ENCODE peak calls at places on chromosomes 3 and 15, in ten cellular contexts. O is endothelial cell of umbilical vein; I is Panc1; S is ovary; L is lung; P is CD8-positive, alpha-beta T cell; C is upper lobe of right lung; H is foreskin keratinocyte; V is fibroblast of lung; W is RWPE2. Y is an unnamed sample. For H3K4me1, the result is how much of the 10 kb centered on the place peaks cover.

GRCh38 chr3:97952872-97953271 is 19.4 kb downstream of the RIOX2 start:
- DNase-seq in O (no peak), I (no peak), S (no peak), L (no peak), P (no peak), C (no peak), H (peak), V (no peak), W (no peak), Y (no peak)

GRCh38 chr3:77536038-77536775 is 496.3 kb downstream of the ROBO2 start:
- DNase-seq in O (no peak), I (no peak), S (no peak), L (no peak), P (no peak), C (no peak), H (peak), V (no peak), W (no peak), Y (no peak)

GRCh38 chr3:14434105-14434504 is 31.7 kb downstream of the SLC6A6 start:
- DNase-seq in O (peak), I (no peak), S (no peak), L (no peak), P (no peak), C (peak), H (no peak), V (peak), W (no peak), Y (peak)

GRCh38 chr3:118984699-118985098 is 49.9 kb downstream of the IGSF11 start:
- DNase-seq in O (no peak), I (no peak), S (no peak), L (no peak), P (no peak), C (no peak), H (no peak), V (no peak), W (no peak), Y (no peak)

GRCh38 chr3:46293991-46294833 is 52.0 kb downstream of the CCR3 start:
- DNase-seq in O (no peak), I (no peak), S (no peak), L (no peak), P (no peak), C (no peak), H (no peak), V (no peak), W (no peak), Y (no peak)

GRCh38 chr3:134028486-134029255 is 1.1 kb downstream of the SLCO2A1 start:
- DNase-seq in O (peak), I (no peak), S (no peak), L (no peak), P (no peak), C (no peak), H (no peak), V (no peak), W (no peak), Y (no peak)

GRCh38 chr3:161177996-161178395 is 43.1 kb upstream of the NMD3 start:
- DNase-seq in O (no peak), I (no peak), S (no peak), L (no peak), P (no peak), C (no peak), H (no peak), V (peak), W (no peak), Y (no peak)

GRCh38 chr3:13671536-13672233 is 122.8 kb downstream of the FBLN2 start:
- DNase-seq in O (no peak), I (no peak), S (no peak), L (no peak), P (no peak), C (no peak), H (peak), V (no peak), W (no peak), Y (no peak)

GRCh38 chr3:175655366-175655765 is 796.2 kb downstream of the NAALADL2 start:
- DNase-seq in O (no peak), I (no peak), S (no peak), L (no peak), P (no peak), C (no peak), H (no peak), V (no peak), W (no peak), Y (no peak)

GRCh38 chr15:93506646-93507045 is 417.6 kb upstream of the RGMA start:
- DNase-seq in O (no peak), I (no peak), S (no peak), L (no peak), P (no peak), C (no peak), H (no peak), V (no peak), W (no peak), Y (no peak)

GRCh38 chr3:157498374-157498773 is 4.8 kb downstream of the VEPH1 start:
- DNase-seq in O (no peak), I (no peak), S (no peak), L (no peak), P (no peak), C (no peak), H (no peak), V (no peak), W (no peak), Y (no peak)

GRCh38 chr3:86595696-86596095 is 395.3 kb downstream of the VGLL3 start:
- DNase-seq in O (no peak), I (no peak), S (no peak), L (no peak), P (no peak), C (no peak), H (no peak), V (no peak), W (no peak), Y (peak)

GRCh38 chr3:53324011-53324544 is 23.3 kb downstream of the DCP1A start:
- DNase-seq in O (no peak), I (no peak), S (no peak), L (no peak), P (no peak), C (no peak), H (no peak), V (no peak), W (no peak), Y (peak)

GRCh38 chr3:26118165-26118564 is 328.3 kb downstream of the OXSM start:
- DNase-seq in O (no peak), I (no peak), S (no peak), L (no peak), P (no peak), C (no peak), H (no peak), V (no peak), W (no peak), Y (no peak)

GRCh38 chr15:65561934-65562333 is 31.7 kb downstream of the HACD3 start:
- DNase-seq in O (no peak), I (no peak), S (no peak), L (no peak), P (no peak), C (no peak), H (peak), V (no peak), W (no peak), Y (no peak)

GRCh38 chr3:196995646-196996355 is 27.2 kb upstream of the PIGZ start:
- DNase-seq in O (no peak), I (no peak), S (no peak), L (no peak), P (no peak), C (peak), H (peak), V (no peak), W (no peak), Y (peak)

GRCh38 chr3:134527037-134527436 is 41.2 kb downstream of the CEP63 start:
- DNase-seq in O (no peak), I (no peak), S (no peak), L (no peak), P (no peak), C (no peak), H (no peak), V (no peak), W (peak), Y (no peak)

GRCh38 chr3:30112904-30113484 is 493.4 kb upstream of the TGFBR2 start:
- DNase-seq in O (peak), I (peak), S (no peak), L (no peak), P (no peak), C (no peak), H (peak), V (peak), W (no peak), Y (peak)

GRCh38 chr3:108642526-108642925 is 53.0 kb downstream of the DZIP3 start:
- DNase-seq in O (no peak), I (no peak), S (no peak), L (no peak), P (no peak), C (no peak), H (no peak), V (no peak), W (no peak), Y (no peak)

GRCh38 chr15:29083161-29083560 is 186.5 kb downstream of the NSMCE3 start:
- DNase-seq in O (no peak), I (no peak), S (no peak), L (no peak), P (no peak), C (no peak), H (no peak), V (no peak), W (no peak), Y (no peak)

GRCh38 chr15:98799461-98799971 is 151.2 kb downstream of the IGF1R start:
- DNase-seq in O (peak), I (no peak), S (no peak), L (no peak), P (no peak), C (no peak), H (peak), V (no peak), W (no peak), Y (no peak)

GRCh38 chr3:127618891-127619290 is 10.1 kb upstream of the PODXL2 start:
- DNase-seq in O (no peak), I (no peak), S (no peak), L (no peak), P (no peak), C (peak), H (no peak), V (no peak), W (no peak), Y (peak)

GRCh38 chr3:138180375-138181029 is 5.8 kb upstream of the DBR1 start:
- DNase-seq in O (peak), I (no peak), S (no peak), L (no peak), P (no peak), C (no peak), H (peak), V (peak), W (no peak), Y (no peak)

GRCh38 chr15:63082366-63082765 is 39.3 kb upstream of the LACTB start:
- DNase-seq in O (no peak), I (no peak), S (no peak), L (no peak), P (no peak), C (no peak), H (peak), V (no peak), W (no peak), Y (no peak)

GRCh38 chr3:186724911-186725310 is 7.8 kb downstream of the KNG1 start:
- DNase-seq in O (no peak), I (no peak), S (no peak), L (no peak), P (no peak), C (no peak), H (no peak), V (no peak), W (no peak), Y (no peak)

GRCh38 chr3:186719945-186720739 is 3.0 kb downstream of the KNG1 start:
- DNase-seq in O (no peak), I (no peak), S (no peak), L (no peak), P (no peak), C (no peak), H (no peak), V (no peak), W (no peak), Y (no peak)

GRCh38 chr3:186717039-186717457 is at the start of gene KNG1:
- DNase-seq in O (peak), I (no peak), S (no peak), L (no peak), P (no peak), C (no peak), H (no peak), V (no peak), W (no peak), Y (no peak)

GRCh38 chr3:186722457-186722856 is 5.3 kb downstream of the KNG1 start:
- DNase-seq in O (no peak), I (no peak), S (no peak), L (no peak), P (no peak), C (no peak), H (no peak), V (no peak), W (no peak), Y (no peak)
- TF ChIP-seq CTCF in O (peak), I (peak), S (no peak), L (no peak), P (no peak), C (no peak), H (peak), V (peak), W (peak), Y (peak)

GRCh38 chr3:9914011-9914410 is 2.9 kb upstream of the IL17RC start:
- DNase-seq in O (no peak), I (no peak), S (no peak), L (no peak), P (no peak), C (no peak), H (no peak), V (no peak), W (no peak), Y (no peak)
- H3K4me1 ChIP-seq in O (under half), I (under half), S (under half), L (under half), P (under half), C (under half), H (under half), V (under half), W (under half), Y (half or more)

DNA sequence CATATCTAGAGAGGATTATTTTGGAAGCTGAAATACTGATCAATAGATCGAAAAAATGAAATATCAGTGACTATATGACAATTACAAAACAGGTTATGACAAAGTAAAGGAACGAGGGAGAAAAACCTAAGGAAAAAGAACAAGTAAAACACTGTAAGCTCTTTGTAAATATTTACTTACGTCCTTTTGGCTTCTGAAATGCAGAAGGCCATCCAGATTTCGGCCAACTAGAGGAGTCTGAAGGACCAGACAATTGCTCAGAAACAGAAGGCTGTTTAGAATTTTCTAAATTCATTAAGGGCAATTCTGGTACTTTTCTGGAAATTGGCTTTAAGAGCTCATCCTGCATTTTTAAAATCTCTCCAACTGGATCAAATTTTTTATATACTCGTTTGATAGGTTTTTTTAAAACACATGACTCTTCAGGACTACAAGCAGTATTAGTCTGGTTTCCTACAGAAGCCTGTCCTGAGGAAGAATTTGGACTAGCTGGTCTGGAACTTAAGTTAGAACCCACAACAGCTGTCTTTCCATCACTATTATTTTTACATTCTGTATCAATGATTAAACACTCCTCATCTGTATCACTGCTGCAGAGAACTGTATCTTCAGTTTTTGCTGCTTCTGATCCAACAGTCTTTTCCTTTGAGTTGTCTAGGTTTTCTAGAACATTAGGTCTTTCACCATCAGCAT is 30.1 kb downstream of the ICE2 start:
- DNase-seq in O (no peak), I (no peak), S (no peak), L (no peak), P (no peak), C (no peak), H (no peak), V (no peak), W (no peak), Y (no peak)
- TF ChIP-seq CTCF in O (no peak), I (no peak), S (no peak), L (no peak), P (no peak), C (no peak), H (no peak), V (no peak), W (no peak), Y (no peak)

GRCh38 chr3:188385295-188385694 is 231.3 kb downstream of the LPP start:
- DNase-seq in O (no peak), I (no peak), S (no peak), L (no peak), P (no peak), C (peak), H (peak), V (no peak), W (no peak), Y (no peak)
- H3K4me1 ChIP-seq in O (under half), I (under half), S (under half), L (under half), P (under half), C (under half), H (under half), V (under half), W (under half), Y (under half)

GRCh38 chr3:4656059-4656458 is 162.9 kb downstream of the ITPR1 start:
- DNase-seq in O (peak), I (no peak), S (peak), L (peak), P (no peak), C (peak), H (peak), V (peak), W (no peak), Y (peak)
- TF ChIP-seq CTCF in O (peak), I (peak), S (peak), L (peak), P (no peak), C (peak), H (peak), V (peak), W (peak), Y (peak)

GRCh38 chr15:89975482-89976291 is 25.4 kb upstream of the ZNF710 start:
- DNase-seq in O (no peak), I (no peak), S (no peak), L (no peak), P (no peak), C (no peak), H (no peak), V (no peak), W (no peak), Y (no peak)
- H3K4me1 ChIP-seq in O (under half), I (under half), S (under half), L (under half), P (under half), C (under half), H (under half), V (under half), W (under half), Y (under half)

GRCh38 chr15:25438601-25439455 is at the start of gene UBE3A:
- DNase-seq in O (peak), I (peak), S (peak), L (peak), P (peak), C (peak), H (peak), V (peak), W (peak), Y (peak)
- TF ChIP-seq CTCF in O (no peak), I (peak), S (peak), L (no peak), P (no peak), C (no peak), H (peak), V (peak), W (peak), Y (peak)

GRCh38 chr3:183032904-183033555 is 52.7 kb upstream of the DCUN1D1 start:
- DNase-seq in O (no peak), I (no peak), S (no peak), L (no peak), P (no peak), C (no peak), H (no peak), V (no peak), W (no peak), Y (no peak)
- H3K4me1 ChIP-seq in O (under half), I (under half), S (under half), L (under half), P (under half), C (under half), H (under half), V (under half), W (under half), Y (under half)

GRCh38 chr3:5140230-5140621 is 18.1 kb downstream of the ARL8B start:
- DNase-seq in O (no peak), I (no peak), S (no peak), L (no peak), P (no peak), C (no peak), H (no peak), V (no peak), W (no peak), Y (no peak)

GRCh38 chr3:5138214-5138981 is 16.3 kb downstream of the ARL8B start:
- DNase-seq in O (peak), I (no peak), S (no peak), L (no peak), P (no peak), C (no peak), H (no peak), V (peak), W (no peak), Y (no peak)

GRCh38 chr3:5136211-5136610 is 14.1 kb downstream of the ARL8B start:
- DNase-seq in O (no peak), I (no peak), S (no peak), L (no peak), P (no peak), C (no peak), H (no peak), V (no peak), W (no peak), Y (no peak)

GRCh38 chr3:5133689-5134088 is 11.6 kb downstream of the ARL8B start:
- DNase-seq in O (no peak), I (no peak), S (peak), L (no peak), P (no peak), C (no peak), H (no peak), V (no peak), W (no peak), Y (no peak)

GRCh38 chr3:5136619-5137429 is 14.7 kb downstream of the ARL8B start:
- DNase-seq in O (peak), I (no peak), S (no peak), L (no peak), P (no peak), C (no peak), H (peak), V (peak), W (no peak), Y (no peak)
- TF ChIP-seq CTCF in O (peak), I (peak), S (no peak), L (peak), P (peak), C (peak), H (peak), V (peak), W (peak), Y (peak)

GRCh38 chr3:42098171-42098570 is 7.0 kb downstream of the TRAK1 start:
- DNase-seq in O (peak), I (no peak), S (no peak), L (no peak), P (no peak), C (no peak), H (no peak), V (no peak), W (no peak), Y (no peak)
- H3K4me1 ChIP-seq in O (under half), I (under half), S (under half), L (under half), P (under half), C (under half), H (under half), V (under half), W (under half), Y (under half)

Y was measured in osteoblast.